ENCODE peak calls at places on chromosomes 16 and 17, in five cellular contexts. One of them, this sample, is unnamed.

GRCh38 chr16:9134306-9134705 is 42.9 kb downstream of the HAPSTR1 start:
- DNase-seq in mesothelial cell of epicardium: no peak
- DNase-seq in globus pallidus: no peak
- DNase-seq in psoas muscle: no peak
- DNase-seq in right lobe of liver: no peak
- DNase-seq in this sample: no peak

GRCh38 chr16:8676737-8677375 is 2.4 kb downstream of the ABAT start:
- DNase-seq in mesothelial cell of epicardium: no peak
- DNase-seq in globus pallidus: no peak
- DNase-seq in psoas muscle: no peak
- DNase-seq in right lobe of liver: no peak
- DNase-seq in this sample: no peak

GRCh38 chr17:17533901-17534441 is 37.8 kb upstream of the RASD1 start:
- DNase-seq in mesothelial cell of epicardium: no peak
- DNase-seq in globus pallidus: no peak
- DNase-seq in psoas muscle: no peak
- DNase-seq in right lobe of liver: no peak
- DNase-seq in this sample: no peak

GRCh38 chr17:3892095-3892998 is 506 bp downstream of the CAMKK1 start:
- DNase-seq in mesothelial cell of epicardium: peak; percentile 55
- DNase-seq in globus pallidus: peak; percentile 45
- DNase-seq in psoas muscle: peak; percentile 84
- DNase-seq in right lobe of liver: peak; percentile 68
- DNase-seq in this sample: peak; percentile 85

GRCh38 chr17:82001657-82002056 is 21.0 kb downstream of the CENPX start:
- DNase-seq in mesothelial cell of epicardium: no peak
- DNase-seq in globus pallidus: no peak
- DNase-seq in psoas muscle: no peak
- DNase-seq in right lobe of liver: no peak
- DNase-seq in this sample: no peak

GRCh38 chr17:49946964-49947584 is 21.9 kb upstream of the DLX4 start:
- DNase-seq in mesothelial cell of epicardium: no peak
- DNase-seq in globus pallidus: no peak
- DNase-seq in psoas muscle: no peak
- DNase-seq in right lobe of liver: no peak
- DNase-seq in this sample: no peak

GRCh38 chr16:12458591-12459400 is 344.9 kb downstream of the CPPED1 start:
- DNase-seq in mesothelial cell of epicardium: no peak
- DNase-seq in globus pallidus: no peak
- DNase-seq in psoas muscle: peak; percentile 31
- DNase-seq in right lobe of liver: peak; percentile 57
- DNase-seq in this sample: peak; percentile 33

GRCh38 chr17:43030137-43030767 is 5.2 kb downstream of the RND2 start:
- DNase-seq in mesothelial cell of epicardium: no peak
- DNase-seq in globus pallidus: peak; percentile 49
- DNase-seq in psoas muscle: no peak
- DNase-seq in right lobe of liver: no peak
- DNase-seq in this sample: no peak

GRCh38 chr17:63601439-63602371 is 1.0 kb downstream of the TACO1 start:
- DNase-seq in mesothelial cell of epicardium: no peak
- DNase-seq in globus pallidus: no peak
- DNase-seq in psoas muscle: no peak
- DNase-seq in right lobe of liver: peak; percentile 87
- DNase-seq in this sample: no peak

GRCh38 chr16:85523602-85524364 is 89.3 kb upstream of the GSE1 start:
- DNase-seq in mesothelial cell of epicardium: no peak
- DNase-seq in globus pallidus: no peak
- DNase-seq in psoas muscle: no peak
- DNase-seq in right lobe of liver: peak; percentile 83
- DNase-seq in this sample: peak; percentile 67

GRCh38 chr17:79871131-79871530 is 31.9 kb upstream of the CBX4 start:
- DNase-seq in mesothelial cell of epicardium: no peak
- DNase-seq in globus pallidus: no peak
- DNase-seq in psoas muscle: no peak
- DNase-seq in right lobe of liver: no peak
- DNase-seq in this sample: no peak

GRCh38 chr16:57764341-57765159 is 29.0 kb downstream of the KATNB1 start:
- DNase-seq in mesothelial cell of epicardium: no peak
- DNase-seq in globus pallidus: no peak
- DNase-seq in psoas muscle: peak; percentile 32
- DNase-seq in right lobe of liver: no peak
- DNase-seq in this sample: no peak